ENCODE peak calls at places on chromosomes 7 and 10, in four cellular contexts. One of them, this sample, is unnamed.
A peak's percentile ranks its signal among the peaks of the same experiment; 100 is the strongest.

GRCh38 chr7:29809533-29810155 is 3.3 kb downstream of the WIPF3 start:
- DNase-seq in GM12878: no peak
- DNase-seq in HL-60: no peak
- DNase-seq in K562: no peak
- DNase-seq in this sample: no peak

GRCh38 chr10:100888957-100889356 is 23.8 kb upstream of the SLF2 start:
- DNase-seq in GM12878: no peak
- DNase-seq in HL-60: no peak
- DNase-seq in K562: no peak
- DNase-seq in this sample: no peak

GRCh38 chr10:52539463-52539862 is 225.4 kb downstream of the DKK1 start:
- DNase-seq in HL-60: no peak
- DNase-seq in K562: no peak
- DNase-seq in GM12878: no peak
- DNase-seq in this sample: no peak

GRCh38 chr7:20783716-20784310 is 2.9 kb downstream of the SP8 start:
- DNase-seq in HL-60: no peak
- DNase-seq in K562: no peak
- DNase-seq in GM12878: no peak
- DNase-seq in this sample: no peak

GRCh38 chr7:40470111-40470736 is 335.4 kb downstream of the SUGCT start:
- DNase-seq in HL-60: no peak
- DNase-seq in GM12878: no peak
- DNase-seq in K562: no peak
- DNase-seq in this sample: no peak

GRCh38 chr10:102115775-102116174 is 4.4 kb downstream of the LDB1 start:
- DNase-seq in K562: no peak
- DNase-seq in GM12878: no peak
- DNase-seq in HL-60: peak; percentile 69
- DNase-seq in this sample: no peak

GRCh38 chr7:159113056-159113455 is 31.6 kb downstream of the VIPR2 start:
- DNase-seq in K562: no peak
- DNase-seq in GM12878: no peak
- DNase-seq in HL-60: no peak
- DNase-seq in this sample: no peak

GRCh38 chr7:70797109-70797514 is 334.8 kb upstream of the GALNT17 start:
- DNase-seq in K562: no peak
- DNase-seq in HL-60: no peak
- DNase-seq in GM12878: no peak
- DNase-seq in this sample: no peak

GRCh38 chr7:19110778-19111175 is 6.7 kb downstream of the TWIST1 start:
- DNase-seq in GM12878: no peak
- DNase-seq in K562: no peak
- DNase-seq in HL-60: no peak
- DNase-seq in this sample: no peak

GRCh38 chr10:34626158-34626557 is 188.9 kb downstream of the PARD3 start:
- DNase-seq in HL-60: no peak
- DNase-seq in GM12878: no peak
- DNase-seq in K562: no peak
- DNase-seq in this sample: no peak

GRCh38 chr7:155580367-155580766 is 34.0 kb upstream of the CNPY1 start:
- DNase-seq in HL-60: no peak
- DNase-seq in K562: no peak
- DNase-seq in GM12878: no peak
- DNase-seq in this sample: no peak

GRCh38 chr7:135430626-135431025 is 79.3 kb downstream of the CNOT4 start:
- DNase-seq in GM12878: no peak
- DNase-seq in HL-60: no peak
- DNase-seq in K562: no peak
- DNase-seq in this sample: no peak

GRCh38 chr7:153044981-153045380 is 285.4 kb downstream of the ACTR3B start:
- DNase-seq in K562: no peak
- DNase-seq in HL-60: no peak
- DNase-seq in GM12878: no peak
- DNase-seq in this sample: no peak

GRCh38 chr10:12980080-12980656 is 21.3 kb downstream of the CCDC3 start:
- DNase-seq in K562: no peak
- DNase-seq in GM12878: no peak
- DNase-seq in HL-60: no peak
- DNase-seq in this sample: no peak

GRCh38 chr10:75399461-75400162 is 2.0 kb downstream of the ZNF503 start:
- DNase-seq in K562: peak; percentile 65
- DNase-seq in HL-60: peak; percentile 80
- DNase-seq in GM12878: no peak
- DNase-seq in this sample: peak; percentile 62
- TF ChIP-seq SPI1 in K562: no peak
- TF ChIP-seq SPI1 in HL-60: no peak
- TF ChIP-seq SPI1 in GM12878: no peak
- TF ChIP-seq SPI1 in this sample: no peak

DNA sequence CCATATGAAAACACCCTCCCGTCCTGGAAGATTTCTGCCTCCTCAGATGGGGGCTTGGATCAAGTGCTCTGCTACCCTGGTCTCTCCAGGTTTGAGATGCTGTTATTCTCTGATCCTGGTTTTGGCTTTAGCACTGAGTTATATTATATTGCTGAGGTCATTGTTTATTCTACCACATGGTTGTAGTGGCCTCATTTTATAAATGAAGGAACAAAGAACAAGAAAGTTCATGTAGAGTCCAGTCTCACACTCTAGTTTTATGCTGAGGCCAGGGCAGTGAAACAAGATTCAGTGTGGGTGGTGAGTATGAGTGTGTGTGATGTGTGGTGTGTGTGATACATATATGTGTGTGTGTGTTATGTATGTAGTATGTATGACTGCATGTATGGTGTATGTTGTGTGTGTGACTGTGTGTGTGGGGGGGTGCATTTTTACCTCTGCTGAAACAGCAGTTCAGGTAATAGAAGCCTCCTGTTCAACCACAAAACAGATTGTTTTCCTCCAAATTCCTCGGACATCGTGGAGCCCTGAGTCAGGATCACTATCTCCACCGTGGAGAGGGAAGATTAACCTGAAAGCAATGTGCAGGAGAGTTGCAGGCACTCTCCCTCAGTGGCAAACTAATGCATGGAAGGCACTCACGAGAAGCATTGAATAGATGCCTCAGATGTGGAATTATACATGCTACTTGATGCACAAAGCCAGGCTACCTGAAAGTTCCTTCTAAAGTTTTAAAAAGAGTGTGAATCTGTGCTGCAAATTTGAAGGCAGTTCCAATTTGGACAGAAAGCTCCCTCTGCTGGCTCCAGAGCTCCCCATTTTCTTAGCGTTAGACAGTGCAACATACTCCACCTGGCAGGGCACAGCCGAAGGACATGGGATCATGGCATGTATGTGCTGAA is 80.6 kb downstream of the C7orf25 start:
- DNase-seq in K562: no peak
- DNase-seq in HL-60: peak; percentile 6
- DNase-seq in GM12878: no peak
- DNase-seq in this sample: no peak
- TF ChIP-seq POLR2AphosphoS5 in K562: no peak
- TF ChIP-seq POLR2AphosphoS5 in HL-60: no peak
- TF ChIP-seq POLR2AphosphoS5 in GM12878: no peak
- TF ChIP-seq POLR2AphosphoS5 in this sample: no peak

DNA sequence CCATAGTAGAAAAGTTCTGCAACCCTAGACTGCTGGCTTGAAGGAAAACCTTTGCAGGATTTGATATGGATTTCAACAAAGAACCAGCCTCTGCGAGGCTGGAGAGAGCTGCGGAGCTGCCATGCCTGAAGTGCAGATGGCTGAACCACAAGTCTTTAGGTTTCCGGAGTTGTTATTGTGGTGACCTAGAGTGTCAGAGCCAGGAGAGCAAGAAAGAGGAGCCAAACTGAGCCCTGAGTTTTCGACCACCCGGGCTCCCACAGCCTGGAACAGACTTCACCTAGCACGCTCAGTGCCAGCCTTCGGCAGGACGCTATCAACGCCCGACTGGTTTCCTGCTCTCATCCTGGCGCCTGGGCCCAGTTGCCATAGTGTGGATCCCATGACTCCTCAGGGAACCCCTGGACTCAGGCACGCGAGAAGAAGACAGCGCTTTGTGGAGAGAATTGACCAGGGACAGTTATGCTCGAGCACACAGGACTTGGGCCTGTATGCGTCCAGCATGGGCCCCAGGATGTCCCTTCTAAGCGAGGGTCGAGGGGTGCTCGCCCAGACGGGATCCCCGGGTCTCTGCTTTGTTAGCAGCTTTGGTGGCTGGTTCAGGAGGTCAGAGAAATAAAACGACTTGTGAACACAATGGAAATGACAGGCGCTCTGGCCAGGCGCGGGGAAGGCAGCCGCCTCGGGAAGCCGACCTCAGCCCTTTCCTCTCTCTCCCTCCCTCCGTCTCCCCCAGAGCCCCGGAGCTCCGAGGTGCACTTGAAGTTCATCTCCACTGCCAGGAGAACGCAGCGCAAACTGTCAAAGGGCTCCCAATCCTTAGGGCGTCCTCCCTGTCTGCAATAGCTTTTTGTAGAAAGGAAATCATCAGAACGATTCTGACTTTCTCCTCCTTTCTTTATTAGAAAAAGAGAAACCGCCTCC is 1.8 kb upstream of the GAD2 start:
- DNase-seq in HL-60: no peak
- DNase-seq in GM12878: no peak
- DNase-seq in K562: no peak
- DNase-seq in this sample: no peak
- TF ChIP-seq SPI1 in HL-60: no peak
- TF ChIP-seq SPI1 in GM12878: no peak
- TF ChIP-seq SPI1 in K562: no peak
- TF ChIP-seq SPI1 in this sample: no peak

GRCh38 chr7:116499168-116500070 is at the start of gene CAV2:
- DNase-seq in K562: peak; percentile 95
- DNase-seq in HL-60: no peak
- DNase-seq in GM12878: no peak
- DNase-seq in this sample: no peak

GRCh38 chr7:116497708-116498107 is 1.8 kb upstream of the CAV2 start:
- DNase-seq in GM12878: no peak
- DNase-seq in HL-60: no peak
- DNase-seq in K562: no peak
- DNase-seq in this sample: no peak

GRCh38 chr7:116501425-116502167 is 2.1 kb downstream of the CAV2 start:
- DNase-seq in K562: peak; percentile 81
- DNase-seq in HL-60: no peak
- DNase-seq in GM12878: no peak
- DNase-seq in this sample: no peak

GRCh38 chr7:116502201-116503096 is 2.9 kb downstream of the CAV2 start:
- DNase-seq in HL-60: no peak
- DNase-seq in GM12878: no peak
- DNase-seq in K562: no peak
- DNase-seq in this sample: no peak

DNA sequence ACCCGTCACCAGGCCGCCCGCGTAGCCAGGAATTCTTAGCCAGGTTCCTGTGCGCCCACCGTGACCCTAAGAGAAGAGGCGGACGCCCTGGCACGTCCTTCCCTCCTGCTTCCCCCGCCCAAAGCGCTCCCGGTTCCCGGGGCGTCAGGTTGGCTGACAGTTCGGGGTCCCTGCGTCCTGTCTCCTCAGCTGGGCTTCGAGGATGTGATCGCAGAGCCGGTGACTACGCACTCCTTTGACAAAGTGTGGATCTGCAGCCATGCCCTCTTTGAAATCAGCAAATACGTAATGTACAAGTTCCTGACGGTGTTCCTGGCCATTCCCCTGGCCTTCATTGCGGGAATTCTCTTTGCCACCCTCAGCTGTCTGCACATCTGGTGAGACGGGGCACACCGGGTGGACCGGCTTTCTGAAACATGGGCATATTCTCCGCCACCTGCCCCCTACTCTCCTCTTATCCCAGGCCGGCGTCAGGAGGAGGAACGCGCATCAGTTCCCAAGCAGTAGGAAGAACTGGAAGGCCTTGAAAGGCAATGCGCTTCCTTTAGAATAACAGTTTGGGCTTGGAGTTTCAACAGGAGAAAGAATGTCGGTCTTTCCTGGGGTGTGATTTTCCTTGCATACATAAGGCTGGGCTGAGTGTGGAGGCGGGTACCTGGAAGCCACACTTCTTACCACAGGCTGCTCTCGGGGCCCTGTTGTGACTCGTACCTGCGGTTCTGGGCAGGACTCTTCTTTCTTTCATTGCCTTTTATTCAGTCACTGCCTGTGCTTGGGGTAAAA is 724 bp downstream of the CAV2 start:
- DNase-seq in K562: peak; percentile 37
- DNase-seq in HL-60: no peak
- DNase-seq in GM12878: no peak
- DNase-seq in this sample: no peak
- TF ChIP-seq POLR2AphosphoS5 in K562: no peak
- TF ChIP-seq POLR2AphosphoS5 in HL-60: no peak
- TF ChIP-seq POLR2AphosphoS5 in GM12878: no peak
- TF ChIP-seq POLR2AphosphoS5 in this sample: no peak

This sample was measured in GM12891.